ENCODE peak calls at places on chromosome 20, in four cellular contexts. One of them, this sample, is unnamed.

GRCh38 chr20:60583741-60584140 is 625.5 kb downstream of the CDH26 start:
- DNase-seq in RWPE1: peak; percentile 28
- DNase-seq in endothelial cell of umbilical vein: no peak
- DNase-seq in hepatocyte: no peak
- DNase-seq in this sample: peak; percentile 3

GRCh38 chr20:8803065-8803464 is 265.8 kb upstream of the PLCB4 start:
- DNase-seq in RWPE1: no peak
- DNase-seq in endothelial cell of umbilical vein: peak; percentile 46
- DNase-seq in hepatocyte: no peak
- DNase-seq in this sample: no peak

GRCh38 chr20:60117040-60117439 is 158.8 kb downstream of the CDH26 start:
- DNase-seq in RWPE1: no peak
- DNase-seq in endothelial cell of umbilical vein: no peak
- DNase-seq in hepatocyte: no peak
- DNase-seq in this sample: no peak

GRCh38 chr20:21100590-21101452 is 5.3 kb downstream of the LINC00237 start:
- DNase-seq in RWPE1: no peak
- DNase-seq in endothelial cell of umbilical vein: peak; percentile 10
- DNase-seq in hepatocyte: no peak
- DNase-seq in this sample: no peak

GRCh38 chr20:1467082-1467354 is 369 bp upstream of the NSFL1C start:
- DNase-seq in RWPE1: no peak
- DNase-seq in endothelial cell of umbilical vein: no peak
- DNase-seq in hepatocyte: peak; percentile 36
- DNase-seq in this sample: no peak

GRCh38 chr20:24303393-24303792 is 166.0 kb upstream of the SYNDIG1 start:
- DNase-seq in RWPE1: no peak
- DNase-seq in endothelial cell of umbilical vein: no peak
- DNase-seq in hepatocyte: peak; percentile 16
- DNase-seq in this sample: no peak

GRCh38 chr20:59988141-59988540 is 29.9 kb downstream of the CDH26 start:
- DNase-seq in RWPE1: peak; percentile 92
- DNase-seq in endothelial cell of umbilical vein: no peak
- DNase-seq in hepatocyte: peak; percentile 62
- DNase-seq in this sample: peak; percentile 86

GRCh38 chr20:59775221-59776055 is 158.0 kb downstream of the SYCP2 start:
- DNase-seq in RWPE1: no peak
- DNase-seq in endothelial cell of umbilical vein: no peak
- DNase-seq in hepatocyte: no peak
- DNase-seq in this sample: no peak

GRCh38 chr20:34980543-34981213 is 25.0 kb downstream of the MYH7B start:
- DNase-seq in RWPE1: no peak
- DNase-seq in endothelial cell of umbilical vein: no peak
- DNase-seq in hepatocyte: peak; percentile 30
- DNase-seq in this sample: no peak

GRCh38 chr20:10414982-10415650 is 18.9 kb downstream of the MKKS start:
- DNase-seq in RWPE1: peak; percentile 75
- DNase-seq in endothelial cell of umbilical vein: peak; percentile 44
- DNase-seq in hepatocyte: no peak
- DNase-seq in this sample: peak; percentile 58

GRCh38 chr20:57451356-57451755 is 60.2 kb downstream of the RBM38 start:
- DNase-seq in RWPE1: no peak
- DNase-seq in endothelial cell of umbilical vein: no peak
- DNase-seq in hepatocyte: no peak
- DNase-seq in this sample: no peak

GRCh38 chr20:14234666-14235295 is 102.6 kb downstream of the FLRT3 start:
- DNase-seq in RWPE1: peak; percentile 41
- DNase-seq in endothelial cell of umbilical vein: no peak
- DNase-seq in hepatocyte: no peak
- DNase-seq in this sample: peak; percentile 59

GRCh38 chr20:17796096-17796563 is 96.4 kb downstream of the BANF2 start:
- DNase-seq in RWPE1: no peak
- DNase-seq in endothelial cell of umbilical vein: peak; percentile 57
- DNase-seq in hepatocyte: peak; percentile 50
- DNase-seq in this sample: peak; percentile 43

GRCh38 chr20:62511300-62511914 is 35.6 kb upstream of the GATA5 start:
- DNase-seq in RWPE1: no peak
- DNase-seq in endothelial cell of umbilical vein: no peak
- DNase-seq in hepatocyte: no peak
- DNase-seq in this sample: no peak

GRCh38 chr20:62515280-62515679 is 39.5 kb upstream of the GATA5 start:
- DNase-seq in RWPE1: no peak
- DNase-seq in endothelial cell of umbilical vein: no peak
- DNase-seq in hepatocyte: no peak
- DNase-seq in this sample: no peak

GRCh38 chr20:62513991-62514390 is 38.2 kb upstream of the GATA5 start:
- DNase-seq in RWPE1: no peak
- DNase-seq in endothelial cell of umbilical vein: no peak
- DNase-seq in hepatocyte: no peak
- DNase-seq in this sample: no peak

GRCh38 chr20:62511915-62512610 is 36.3 kb upstream of the GATA5 start:
- DNase-seq in RWPE1: no peak
- DNase-seq in endothelial cell of umbilical vein: no peak
- DNase-seq in hepatocyte: no peak
- DNase-seq in this sample: no peak

DNA sequence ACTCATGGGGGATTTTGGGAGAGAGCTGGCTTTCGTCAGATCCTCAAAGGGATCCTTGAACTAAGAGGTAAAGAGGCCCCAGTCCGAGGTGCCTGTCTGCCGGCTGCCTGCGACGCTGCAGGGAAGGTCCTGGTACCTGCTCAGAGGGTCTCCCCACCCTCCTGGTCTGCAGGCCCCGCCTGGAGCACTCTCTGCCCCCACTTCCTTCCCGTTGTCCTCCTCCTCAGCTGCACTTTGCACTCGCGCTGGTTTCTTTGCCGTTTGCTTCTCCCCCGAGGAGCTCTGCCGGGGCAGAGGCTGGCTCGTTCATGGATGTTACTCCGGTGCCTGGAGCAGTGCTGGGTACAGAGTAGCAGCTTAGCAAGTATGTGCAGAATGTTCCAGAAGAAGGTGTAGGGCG is 37.0 kb upstream of the GATA5 start:
- DNase-seq in RWPE1: no peak
- DNase-seq in endothelial cell of umbilical vein: no peak
- DNase-seq in hepatocyte: no peak
- DNase-seq in this sample: no peak
- TF ChIP-seq CTCF in RWPE1: no peak
- TF ChIP-seq CTCF in endothelial cell of umbilical vein: no peak
- TF ChIP-seq CTCF in hepatocyte: no peak
- TF ChIP-seq CTCF in this sample: no peak

GRCh38 chr20:38751360-38751976 is 3.2 kb downstream of the ACTR5 start:
- DNase-seq in RWPE1: peak; percentile 80
- DNase-seq in endothelial cell of umbilical vein: peak; percentile 70
- DNase-seq in hepatocyte: peak; percentile 54
- DNase-seq in this sample: peak; percentile 51
- TF ChIP-seq CTCF in RWPE1: peak; percentile 92
- TF ChIP-seq CTCF in endothelial cell of umbilical vein: peak; percentile 48
- TF ChIP-seq CTCF in hepatocyte: peak; percentile 74
- TF ChIP-seq CTCF in this sample: peak; percentile 80

GRCh38 chr20:32661820-32662528 is 11.8 kb downstream of the C20orf203 start:
- DNase-seq in RWPE1: no peak
- DNase-seq in endothelial cell of umbilical vein: no peak
- DNase-seq in hepatocyte: no peak
- DNase-seq in this sample: no peak
- TF ChIP-seq CTCF in RWPE1: no peak
- TF ChIP-seq CTCF in endothelial cell of umbilical vein: no peak
- TF ChIP-seq CTCF in hepatocyte: no peak
- TF ChIP-seq CTCF in this sample: no peak

GRCh38 chr20:56187791-56188190 is 60.7 kb upstream of the MC3R start:
- DNase-seq in RWPE1: peak; percentile 36
- DNase-seq in endothelial cell of umbilical vein: no peak
- DNase-seq in hepatocyte: no peak
- DNase-seq in this sample: peak; percentile 62
- TF ChIP-seq CTCF in RWPE1: peak; percentile 81
- TF ChIP-seq CTCF in endothelial cell of umbilical vein: no peak
- TF ChIP-seq CTCF in hepatocyte: peak; percentile 32
- TF ChIP-seq CTCF in this sample: peak; percentile 48

This sample was measured in MCF 10A.